ENCODE peak calls at places on chromosomes 2 and 18, in five cellular contexts. Q, G, V, Z and U are unnamed samples.

GRCh38 chr2:202158796-202159195 is 79.6 kb downstream of the SUMO1 start:
- DNase-seq in Q (peak), G (no peak), V (no peak), Z (no peak), U (no peak)

GRCh38 chr2:63862802-63863201 is 21.1 kb downstream of the UGP2 start:
- DNase-seq in Q (peak), G (no peak), V (peak), Z (no peak), U (no peak)

GRCh38 chr2:157785866-157786662 is 90.1 kb downstream of the ACVR1 start:
- DNase-seq in Q (peak), G (no peak), V (peak), Z (no peak), U (no peak)

GRCh38 chr2:22623620-22624019 is 761.4 kb upstream of the KLHL29 start:
- DNase-seq in Q (no peak), G (no peak), V (no peak), Z (no peak), U (no peak)

GRCh38 chr2:184628051-184628450 is 29.7 kb downstream of the ZNF804A start:
- DNase-seq in Q (no peak), G (no peak), V (no peak), Z (no peak), U (no peak)

GRCh38 chr2:120434487-120434886 is 88.6 kb downstream of the INHBB start:
- DNase-seq in Q (no peak), G (no peak), V (no peak), Z (no peak), U (peak)

GRCh38 chr2:145012214-145012670 is 492.3 kb upstream of the ZEB2 start:
- DNase-seq in Q (peak), G (no peak), V (no peak), Z (no peak), U (no peak)

GRCh38 chr2:109722026-109722425 is 72.1 kb upstream of the RGPD5 start:
- DNase-seq in Q (no peak), G (no peak), V (no peak), Z (no peak), U (no peak)

GRCh38 chr2:105179469-105180372 is 61.8 kb upstream of the GPR45 start:
- DNase-seq in Q (peak), G (no peak), V (peak), Z (no peak), U (peak)

GRCh38 chr2:70834881-70835280 is 735 bp downstream of the CD207 start:
- DNase-seq in Q (no peak), G (no peak), V (no peak), Z (no peak), U (no peak)

GRCh38 chr2:175855794-175856453 is 146.1 kb downstream of the LNPK start:
- DNase-seq in Q (peak), G (no peak), V (peak), Z (no peak), U (no peak)

GRCh38 chr2:126843046-126843445 is 55.6 kb upstream of the TEX51 start:
- DNase-seq in Q (no peak), G (no peak), V (no peak), Z (no peak), U (no peak)

GRCh38 chr18:45626330-45627203 is 11.3 kb downstream of the SLC14A2 start:
- DNase-seq in Q (peak), G (peak), V (no peak), Z (peak), U (peak)

GRCh38 chr2:19358242-19359020 is at the start of gene OSR1:
- DNase-seq in Q (peak), G (no peak), V (peak), Z (peak), U (peak)

GRCh38 chr18:49476664-49477411 is 10.2 kb downstream of the C18orf32 start:
- DNase-seq in Q (peak), G (no peak), V (peak), Z (no peak), U (no peak)

GRCh38 chr2:36358317-36358659 is 2.7 kb downstream of the CRIM1 start:
- DNase-seq in Q (peak), G (no peak), V (peak), Z (no peak), U (no peak)

GRCh38 chr2:231904161-231904611 is 22.0 kb downstream of the NPPC start:
- DNase-seq in Q (no peak), G (no peak), V (no peak), Z (no peak), U (no peak)

GRCh38 chr18:47953471-47953931 is 23.0 kb upstream of the SMAD2 start:
- DNase-seq in Q (no peak), G (no peak), V (peak), Z (no peak), U (no peak)

GRCh38 chr18:9287037-9287436 is 47.5 kb upstream of the TWSG1 start:
- DNase-seq in Q (peak), G (no peak), V (peak), Z (no peak), U (no peak)

GRCh38 chr2:8636691-8637636 is 44.9 kb upstream of the ID2 start:
- DNase-seq in Q (peak), G (peak), V (no peak), Z (peak), U (no peak)

GRCh38 chr18:48674198-48674721 is 135.4 kb downstream of the CTIF start:
- DNase-seq in Q (peak), G (no peak), V (no peak), Z (no peak), U (no peak)

GRCh38 chr2:75466708-75467311 is 93.9 kb downstream of the EVA1A start:
- DNase-seq in Q (peak), G (peak), V (peak), Z (peak), U (peak)

GRCh38 chr2:11175293-11175795 is 20.1 kb downstream of the SLC66A3 start:
- DNase-seq in Q (peak), G (no peak), V (no peak), Z (no peak), U (no peak)

GRCh38 chr18:63505566-63506335 is 29.0 kb downstream of the SERPINB5 start:
- DNase-seq in Q (peak), G (no peak), V (peak), Z (peak), U (peak)

GRCh38 chr2:240885566-240885965 is 10.4 kb downstream of the MAB21L4 start:
- DNase-seq in Q (no peak), G (no peak), V (no peak), Z (no peak), U (no peak)

GRCh38 chr2:226310081-226310625 is 489.5 kb downstream of the IRS1 start:
- DNase-seq in Q (peak), G (no peak), V (no peak), Z (no peak), U (no peak)

GRCh38 chr2:195105581-195105980 is 551.4 kb upstream of the SLC39A10 start:
- DNase-seq in Q (no peak), G (no peak), V (peak), Z (no peak), U (no peak)

GRCh38 chr2:122516775-122517174 is 761.3 kb downstream of the TSN start:
- DNase-seq in Q (no peak), G (peak), V (no peak), Z (no peak), U (peak)

GRCh38 chr18:44545359-44545985 is 135.2 kb upstream of the SETBP1 start:
- DNase-seq in Q (no peak), G (no peak), V (no peak), Z (no peak), U (no peak)

GRCh38 chr2:150888337-150888736 is 373.3 kb downstream of the RBM43 start:
- DNase-seq in Q (peak), G (no peak), V (no peak), Z (no peak), U (no peak)

GRCh38 chr2:84674099-84674498 is 157.8 kb downstream of the DNAH6 start:
- DNase-seq in Q (no peak), G (no peak), V (no peak), Z (no peak), U (no peak)

GRCh38 chr2:125573432-125573831 is 1082.5 kb upstream of the GYPC start:
- DNase-seq in Q (no peak), G (no peak), V (no peak), Z (no peak), U (no peak)

GRCh38 chr2:29920130-29920577 is 1.2 kb downstream of the ALK start:
- DNase-seq in Q (no peak), G (no peak), V (peak), Z (peak), U (peak)

DNA sequence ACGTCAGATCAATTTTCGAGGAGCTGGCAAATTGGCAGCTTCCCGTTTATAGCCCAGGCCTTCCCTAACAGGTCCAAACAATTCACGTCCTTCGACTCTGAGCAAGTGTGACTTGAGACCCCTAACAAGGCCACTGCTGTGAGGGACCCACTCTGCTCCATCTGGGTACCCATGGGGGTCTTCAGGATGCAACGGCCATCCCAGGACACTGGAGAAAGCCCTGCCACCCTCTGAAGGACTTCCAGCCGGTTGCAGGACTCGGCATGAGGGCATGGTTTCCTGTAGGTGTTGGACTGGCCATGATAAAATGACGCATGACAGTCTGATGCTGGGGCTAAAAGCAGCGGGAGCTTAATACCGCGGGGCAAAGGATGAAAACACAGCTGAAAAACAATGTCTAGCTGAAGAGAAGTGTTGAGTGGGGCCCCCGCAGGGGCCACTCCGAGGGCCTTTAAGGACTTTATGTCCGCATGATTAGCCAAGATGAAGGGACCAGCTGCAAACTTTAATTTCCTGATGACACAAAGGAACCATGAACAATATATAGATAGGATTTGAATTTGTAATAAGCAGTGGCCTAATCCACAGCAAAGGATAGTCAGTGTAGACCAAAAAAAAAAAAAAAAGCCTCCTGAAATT is 113.3 kb upstream of the ZNF521 start:
- DNase-seq in Q (no peak), G (no peak), V (no peak), Z (peak), U (no peak)
- H4K91ac ChIP-seq in Q (peak), G (no peak), V (no peak), Z (no peak), U (no peak)

GRCh38 chr18:3261393-3262233 is at the start of gene MYL12B:
- DNase-seq in Q (peak), G (peak), V (peak), Z (peak), U (peak)

GRCh38 chr18:3264362-3264761 is 2.4 kb downstream of the MYL12B start:
- DNase-seq in Q (peak), G (no peak), V (no peak), Z (no peak), U (no peak)

GRCh38 chr18:3257627-3258120 is 4.3 kb upstream of the MYL12B start:
- DNase-seq in Q (no peak), G (no peak), V (no peak), Z (no peak), U (no peak)

GRCh38 chr18:3262234-3263171 is 570 bp downstream of the MYL12B start:
- DNase-seq in Q (no peak), G (no peak), V (peak), Z (no peak), U (no peak)

DNA sequence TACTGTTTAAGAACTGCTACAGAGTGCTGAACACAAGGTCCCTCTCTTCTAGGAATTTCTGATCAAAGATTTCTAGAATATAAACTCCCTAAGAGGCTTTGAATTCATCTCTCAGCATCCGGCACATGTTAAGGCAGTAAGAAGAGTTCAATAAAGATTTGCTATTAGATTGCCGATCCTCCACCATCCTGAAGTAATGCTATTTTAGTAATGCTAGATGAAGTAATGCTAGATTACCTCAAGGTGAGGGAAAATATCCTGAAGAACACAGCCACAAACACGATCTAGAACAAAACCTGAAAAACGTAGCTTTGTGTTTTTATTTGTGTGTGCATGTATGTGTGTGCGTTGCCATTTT is 919 bp upstream of the MYL12B start:
- DNase-seq in Q (no peak), G (no peak), V (peak), Z (no peak), U (no peak)
- H4K91ac ChIP-seq in Q (peak), G (no peak), V (peak), Z (no peak), U (no peak)

DNA sequence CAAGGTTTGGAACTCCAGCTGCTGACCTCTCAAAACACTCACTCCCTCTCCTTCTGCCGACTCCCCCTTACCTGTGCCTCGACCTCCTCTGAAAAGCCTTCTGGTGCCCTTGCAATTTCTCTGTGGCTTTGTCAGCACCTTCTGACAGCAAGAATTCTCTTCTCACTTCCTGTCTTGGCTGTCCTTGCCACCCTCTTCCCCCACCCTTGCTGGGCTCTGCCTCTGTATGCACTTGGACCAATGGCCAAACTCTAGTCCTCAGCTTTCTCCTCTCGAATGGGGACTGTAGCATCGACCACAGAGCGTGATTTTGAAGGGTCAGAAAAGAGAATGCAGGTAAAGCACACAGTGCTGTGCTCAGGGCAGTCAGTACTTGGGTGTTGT is 99.0 kb downstream of the HS1BP3 start:
- DNase-seq in Q (no peak), G (no peak), V (no peak), Z (no peak), U (no peak)
- H4K91ac ChIP-seq in Q (no peak), G (no peak), V (no peak), Z (no peak), U (no peak)

DNA sequence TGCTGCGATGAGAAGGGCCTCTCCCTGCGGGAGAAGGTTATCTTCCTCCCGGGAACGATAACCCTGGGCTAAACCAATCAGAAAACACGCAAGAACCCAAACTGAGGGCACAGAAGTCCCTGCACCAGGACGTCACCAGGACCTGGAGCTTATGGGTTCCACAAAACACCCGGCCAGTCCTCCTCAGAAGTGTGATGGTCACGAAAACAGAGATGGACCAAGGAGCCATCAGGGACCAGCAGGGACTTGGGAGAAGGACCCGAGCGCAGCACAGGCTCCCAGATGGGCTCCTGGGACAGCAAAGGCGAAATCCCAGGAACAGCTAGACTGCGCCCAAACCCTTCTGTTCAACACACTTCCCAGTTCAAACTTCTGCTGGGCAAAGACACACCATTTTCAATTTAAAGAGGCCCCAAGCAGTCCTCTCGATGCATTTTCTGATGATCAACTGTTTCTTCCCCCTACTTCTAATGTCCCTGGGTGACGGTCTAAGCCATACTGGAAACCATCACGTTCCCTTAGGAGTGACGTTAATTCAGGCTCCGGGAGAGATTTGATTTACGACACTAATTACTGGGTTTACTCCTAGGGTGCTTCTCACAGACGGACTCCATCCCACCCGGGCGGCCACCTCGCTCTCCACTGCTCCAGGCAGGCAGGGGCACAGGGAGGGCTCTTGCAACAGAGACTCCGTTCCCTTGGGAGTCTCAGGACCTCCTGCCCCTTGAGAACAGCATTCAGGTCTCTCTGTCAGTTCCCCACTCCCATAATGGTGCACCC is 29.2 kb downstream of the ZNF516 start:
- DNase-seq in Q (no peak), G (no peak), V (no peak), Z (no peak), U (no peak)
- H4K91ac ChIP-seq in Q (no peak), G (no peak), V (no peak), Z (no peak), U (peak)

GRCh38 chr2:12316464-12316863 is 400.3 kb upstream of the TRIB2 start:
- DNase-seq in Q (no peak), G (no peak), V (no peak), Z (no peak), U (no peak)
- H4K91ac ChIP-seq in Q (no peak), G (no peak), V (no peak), Z (no peak), U (no peak)